ENCODE peak calls at places on chromosomes 5 and 9, in ten cellular contexts. One of them, this sample, is unnamed.

GRCh38 chr5:92467695-92468094 is 1084.6 kb upstream of the ARRDC3 start:
- DNase-seq in nucleus accumbens: no peak
- DNase-seq in islet precursor cell: no peak
- DNase-seq in NCI-H82: no peak
- DNase-seq in fibroblast of lung: no peak
- DNase-seq in heart right ventricle: no peak
- DNase-seq in GM12865: no peak
- DNase-seq in fibroblast of pulmonary artery: no peak
- DNase-seq in astrocyte of the spinal cord: no peak
- DNase-seq in NCI-H1105: no peak
- DNase-seq in this sample: peak

GRCh38 chr9:68780735-68781134 is 75.7 kb downstream of the PIP5K1B start:
- DNase-seq in nucleus accumbens: no peak
- DNase-seq in islet precursor cell: no peak
- DNase-seq in NCI-H82: peak
- DNase-seq in fibroblast of lung: peak
- DNase-seq in heart right ventricle: no peak
- DNase-seq in GM12865: peak
- DNase-seq in fibroblast of pulmonary artery: peak
- DNase-seq in astrocyte of the spinal cord: peak
- DNase-seq in NCI-H1105: no peak
- DNase-seq in this sample: peak

GRCh38 chr9:136361047-136361756 is 2.3 kb downstream of the DNLZ start:
- DNase-seq in nucleus accumbens: no peak
- DNase-seq in islet precursor cell: no peak
- DNase-seq in NCI-H82: no peak
- DNase-seq in fibroblast of lung: peak
- DNase-seq in heart right ventricle: no peak
- DNase-seq in GM12865: no peak
- DNase-seq in fibroblast of pulmonary artery: no peak
- DNase-seq in astrocyte of the spinal cord: no peak
- DNase-seq in NCI-H1105: no peak
- DNase-seq in this sample: no peak

GRCh38 chr5:120413706-120414105 is 50.4 kb upstream of the PRR16 start:
- DNase-seq in nucleus accumbens: no peak
- DNase-seq in islet precursor cell: no peak
- DNase-seq in NCI-H82: no peak
- DNase-seq in fibroblast of lung: no peak
- DNase-seq in heart right ventricle: no peak
- DNase-seq in GM12865: no peak
- DNase-seq in fibroblast of pulmonary artery: peak
- DNase-seq in astrocyte of the spinal cord: peak
- DNase-seq in NCI-H1105: no peak
- DNase-seq in this sample: no peak

GRCh38 chr5:53334431-53334941 is 145.9 kb upstream of the FST start:
- DNase-seq in nucleus accumbens: no peak
- DNase-seq in islet precursor cell: no peak
- DNase-seq in NCI-H82: no peak
- DNase-seq in fibroblast of lung: peak
- DNase-seq in heart right ventricle: no peak
- DNase-seq in GM12865: no peak
- DNase-seq in fibroblast of pulmonary artery: peak
- DNase-seq in astrocyte of the spinal cord: peak
- DNase-seq in NCI-H1105: no peak
- DNase-seq in this sample: no peak

GRCh38 chr9:15268317-15268716 is 38.7 kb downstream of the TTC39B start:
- DNase-seq in nucleus accumbens: no peak
- DNase-seq in islet precursor cell: no peak
- DNase-seq in NCI-H82: no peak
- DNase-seq in fibroblast of lung: no peak
- DNase-seq in heart right ventricle: no peak
- DNase-seq in GM12865: no peak
- DNase-seq in fibroblast of pulmonary artery: no peak
- DNase-seq in astrocyte of the spinal cord: no peak
- DNase-seq in NCI-H1105: no peak
- DNase-seq in this sample: no peak

GRCh38 chr9:69801994-69802393 is 18.6 kb upstream of the CFAP95 start:
- DNase-seq in nucleus accumbens: no peak
- DNase-seq in islet precursor cell: no peak
- DNase-seq in NCI-H82: no peak
- DNase-seq in fibroblast of lung: no peak
- DNase-seq in heart right ventricle: no peak
- DNase-seq in GM12865: no peak
- DNase-seq in fibroblast of pulmonary artery: peak
- DNase-seq in astrocyte of the spinal cord: no peak
- DNase-seq in NCI-H1105: no peak
- DNase-seq in this sample: no peak

GRCh38 chr5:176629853-176630680 is at the start of the genes EIF4E1B and SNCB:
- DNase-seq in nucleus accumbens: peak
- DNase-seq in islet precursor cell: peak
- DNase-seq in NCI-H82: peak
- DNase-seq in fibroblast of lung: peak
- DNase-seq in heart right ventricle: peak
- DNase-seq in GM12865: peak
- DNase-seq in fibroblast of pulmonary artery: peak
- DNase-seq in astrocyte of the spinal cord: peak
- DNase-seq in NCI-H1105: peak
- DNase-seq in this sample: peak

GRCh38 chr5:147479949-147480348 is 29.9 kb downstream of the DPYSL3 start:
- DNase-seq in nucleus accumbens: no peak
- DNase-seq in islet precursor cell: no peak
- DNase-seq in NCI-H82: peak
- DNase-seq in fibroblast of lung: no peak
- DNase-seq in heart right ventricle: no peak
- DNase-seq in GM12865: no peak
- DNase-seq in fibroblast of pulmonary artery: peak
- DNase-seq in astrocyte of the spinal cord: peak
- DNase-seq in NCI-H1105: no peak
- DNase-seq in this sample: no peak

GRCh38 chr5:106780355-106780754 is 890.4 kb downstream of the EFNA5 start:
- DNase-seq in nucleus accumbens: no peak
- DNase-seq in islet precursor cell: peak
- DNase-seq in NCI-H82: no peak
- DNase-seq in fibroblast of lung: no peak
- DNase-seq in heart right ventricle: no peak
- DNase-seq in GM12865: no peak
- DNase-seq in fibroblast of pulmonary artery: no peak
- DNase-seq in astrocyte of the spinal cord: no peak
- DNase-seq in NCI-H1105: no peak
- DNase-seq in this sample: peak

GRCh38 chr5:27592231-27592630 is 553.8 kb upstream of the CDH9 start:
- DNase-seq in nucleus accumbens: no peak
- DNase-seq in islet precursor cell: peak
- DNase-seq in NCI-H82: no peak
- DNase-seq in fibroblast of lung: peak
- DNase-seq in heart right ventricle: no peak
- DNase-seq in GM12865: no peak
- DNase-seq in fibroblast of pulmonary artery: peak
- DNase-seq in astrocyte of the spinal cord: peak
- DNase-seq in NCI-H1105: no peak
- DNase-seq in this sample: no peak

GRCh38 chr9:134660407-134660806 is 18.8 kb downstream of the COL5A1 start:
- DNase-seq in nucleus accumbens: no peak
- DNase-seq in islet precursor cell: no peak
- DNase-seq in NCI-H82: peak
- DNase-seq in fibroblast of lung: no peak
- DNase-seq in heart right ventricle: no peak
- DNase-seq in GM12865: peak
- DNase-seq in fibroblast of pulmonary artery: peak
- DNase-seq in astrocyte of the spinal cord: no peak
- DNase-seq in NCI-H1105: no peak
- DNase-seq in this sample: peak

GRCh38 chr5:160169326-160169725 is 50.1 kb upstream of the PWWP2A start:
- DNase-seq in nucleus accumbens: no peak
- DNase-seq in islet precursor cell: no peak
- DNase-seq in NCI-H82: peak
- DNase-seq in fibroblast of lung: peak
- DNase-seq in heart right ventricle: no peak
- DNase-seq in GM12865: no peak
- DNase-seq in fibroblast of pulmonary artery: peak
- DNase-seq in astrocyte of the spinal cord: peak
- DNase-seq in NCI-H1105: no peak
- DNase-seq in this sample: no peak

GRCh38 chr5:96780626-96781025 is 27.1 kb downstream of the ERAP1 start:
- DNase-seq in nucleus accumbens: no peak
- DNase-seq in islet precursor cell: no peak
- DNase-seq in NCI-H82: no peak
- DNase-seq in fibroblast of lung: peak
- DNase-seq in heart right ventricle: no peak
- DNase-seq in GM12865: no peak
- DNase-seq in fibroblast of pulmonary artery: peak
- DNase-seq in astrocyte of the spinal cord: no peak
- DNase-seq in NCI-H1105: no peak
- DNase-seq in this sample: no peak

GRCh38 chr9:90830051-90830450 is 28.4 kb downstream of the SYK start:
- DNase-seq in nucleus accumbens: no peak
- DNase-seq in islet precursor cell: peak
- DNase-seq in NCI-H82: no peak
- DNase-seq in fibroblast of lung: no peak
- DNase-seq in heart right ventricle: no peak
- DNase-seq in GM12865: no peak
- DNase-seq in fibroblast of pulmonary artery: no peak
- DNase-seq in astrocyte of the spinal cord: no peak
- DNase-seq in NCI-H1105: no peak
- DNase-seq in this sample: no peak

GRCh38 chr5:55327281-55327680 is 19.5 kb downstream of the MTREX start:
- DNase-seq in nucleus accumbens: no peak
- DNase-seq in islet precursor cell: no peak
- DNase-seq in NCI-H82: no peak
- DNase-seq in fibroblast of lung: no peak
- DNase-seq in heart right ventricle: no peak
- DNase-seq in GM12865: no peak
- DNase-seq in fibroblast of pulmonary artery: no peak
- DNase-seq in astrocyte of the spinal cord: no peak
- DNase-seq in NCI-H1105: no peak
- DNase-seq in this sample: no peak

GRCh38 chr5:3325811-3326568 is 269.6 kb upstream of the IRX1 start:
- DNase-seq in nucleus accumbens: no peak
- DNase-seq in islet precursor cell: no peak
- DNase-seq in NCI-H82: peak
- DNase-seq in fibroblast of lung: no peak
- DNase-seq in heart right ventricle: no peak
- DNase-seq in GM12865: no peak
- DNase-seq in fibroblast of pulmonary artery: no peak
- DNase-seq in astrocyte of the spinal cord: peak
- DNase-seq in NCI-H1105: no peak
- DNase-seq in this sample: peak

GRCh38 chr5:141343242-141343952 is at the start of gene PCDHGA3:
- DNase-seq in nucleus accumbens: no peak
- DNase-seq in islet precursor cell: no peak
- DNase-seq in NCI-H82: peak
- DNase-seq in fibroblast of lung: peak
- DNase-seq in heart right ventricle: no peak
- DNase-seq in GM12865: peak
- DNase-seq in fibroblast of pulmonary artery: peak
- DNase-seq in astrocyte of the spinal cord: peak
- DNase-seq in NCI-H1105: no peak
- DNase-seq in this sample: peak

GRCh38 chr9:7209051-7209450 is 451.3 kb downstream of the KDM4C start:
- DNase-seq in nucleus accumbens: no peak
- DNase-seq in islet precursor cell: no peak
- DNase-seq in NCI-H82: no peak
- DNase-seq in fibroblast of lung: no peak
- DNase-seq in heart right ventricle: no peak
- DNase-seq in GM12865: no peak
- DNase-seq in fibroblast of pulmonary artery: no peak
- DNase-seq in astrocyte of the spinal cord: no peak
- DNase-seq in NCI-H1105: no peak
- DNase-seq in this sample: no peak

GRCh38 chr5:1366514-1366913 is 21.6 kb upstream of the CLPTM1L start:
- DNase-seq in nucleus accumbens: no peak
- DNase-seq in islet precursor cell: no peak
- DNase-seq in NCI-H82: no peak
- DNase-seq in fibroblast of lung: no peak
- DNase-seq in heart right ventricle: no peak
- DNase-seq in GM12865: peak
- DNase-seq in fibroblast of pulmonary artery: no peak
- DNase-seq in astrocyte of the spinal cord: no peak
- DNase-seq in NCI-H1105: no peak
- DNase-seq in this sample: no peak

GRCh38 chr9:83937861-83938455 is 16.7 kb upstream of the KIF27 start:
- DNase-seq in nucleus accumbens: no peak
- DNase-seq in islet precursor cell: peak
- DNase-seq in NCI-H82: peak
- DNase-seq in fibroblast of lung: peak
- DNase-seq in heart right ventricle: no peak
- DNase-seq in GM12865: peak
- DNase-seq in fibroblast of pulmonary artery: peak
- DNase-seq in astrocyte of the spinal cord: peak
- DNase-seq in NCI-H1105: peak
- DNase-seq in this sample: peak

GRCh38 chr9:18255158-18255629 is 218.8 kb upstream of the ADAMTSL1 start:
- DNase-seq in nucleus accumbens: peak
- DNase-seq in islet precursor cell: peak
- DNase-seq in NCI-H82: peak
- DNase-seq in fibroblast of lung: peak
- DNase-seq in heart right ventricle: peak
- DNase-seq in GM12865: peak
- DNase-seq in fibroblast of pulmonary artery: peak
- DNase-seq in astrocyte of the spinal cord: peak
- DNase-seq in NCI-H1105: peak
- DNase-seq in this sample: peak

GRCh38 chr5:141883184-141883947 is 5.2 kb upstream of the PCDH1 start:
- DNase-seq in nucleus accumbens: peak
- DNase-seq in islet precursor cell: peak
- DNase-seq in NCI-H82: no peak
- DNase-seq in fibroblast of lung: peak
- DNase-seq in heart right ventricle: peak
- DNase-seq in GM12865: peak
- DNase-seq in fibroblast of pulmonary artery: peak
- DNase-seq in astrocyte of the spinal cord: no peak
- DNase-seq in NCI-H1105: no peak
- DNase-seq in this sample: peak

GRCh38 chr5:32092938-32093812 is 80.9 kb downstream of the GOLPH3 start:
- DNase-seq in nucleus accumbens: peak
- DNase-seq in islet precursor cell: peak
- DNase-seq in NCI-H82: peak
- DNase-seq in fibroblast of lung: peak
- DNase-seq in heart right ventricle: no peak
- DNase-seq in GM12865: peak
- DNase-seq in fibroblast of pulmonary artery: peak
- DNase-seq in astrocyte of the spinal cord: peak
- DNase-seq in NCI-H1105: peak
- DNase-seq in this sample: peak

GRCh38 chr9:1647776-1648175 is 367.4 kb upstream of the SMARCA2 start:
- DNase-seq in nucleus accumbens: no peak
- DNase-seq in islet precursor cell: peak
- DNase-seq in NCI-H82: no peak
- DNase-seq in fibroblast of lung: no peak
- DNase-seq in heart right ventricle: no peak
- DNase-seq in GM12865: no peak
- DNase-seq in fibroblast of pulmonary artery: no peak
- DNase-seq in astrocyte of the spinal cord: no peak
- DNase-seq in NCI-H1105: no peak
- DNase-seq in this sample: peak

GRCh38 chr5:141992349-141992963 is 20.4 kb downstream of the GNPDA1 start:
- DNase-seq in nucleus accumbens: no peak
- DNase-seq in islet precursor cell: no peak
- DNase-seq in NCI-H82: peak
- DNase-seq in fibroblast of lung: peak
- DNase-seq in heart right ventricle: peak
- DNase-seq in GM12865: peak
- DNase-seq in fibroblast of pulmonary artery: peak
- DNase-seq in astrocyte of the spinal cord: peak
- DNase-seq in NCI-H1105: peak
- DNase-seq in this sample: no peak

GRCh38 chr5:64789457-64789856 is 20.7 kb downstream of the CWC27 start:
- DNase-seq in nucleus accumbens: no peak
- DNase-seq in islet precursor cell: no peak
- DNase-seq in NCI-H82: no peak
- DNase-seq in fibroblast of lung: peak
- DNase-seq in heart right ventricle: no peak
- DNase-seq in GM12865: no peak
- DNase-seq in fibroblast of pulmonary artery: peak
- DNase-seq in astrocyte of the spinal cord: peak
- DNase-seq in NCI-H1105: no peak
- DNase-seq in this sample: no peak

GRCh38 chr5:114297915-114298314 is 64.0 kb upstream of the KCNN2 start:
- DNase-seq in nucleus accumbens: no peak
- DNase-seq in islet precursor cell: no peak
- DNase-seq in NCI-H82: no peak
- DNase-seq in fibroblast of lung: no peak
- DNase-seq in heart right ventricle: no peak
- DNase-seq in GM12865: no peak
- DNase-seq in fibroblast of pulmonary artery: no peak
- DNase-seq in astrocyte of the spinal cord: no peak
- DNase-seq in NCI-H1105: no peak
- DNase-seq in this sample: no peak